ENCODE peak calls at places on chromosome 11, in four cellular contexts. G is K562, F is HCT116, M is H1. I is an unnamed sample.

GRCh38 chr11:9815486-9816136 is 151.7 kb downstream of the SWAP70 start:
- DNase-seq in G (no peak), F (no peak), M (no peak), I (no peak)

GRCh38 chr11:12088047-12088481 is 22.3 kb upstream of the MICAL2 start:
- DNase-seq in G (peak; percentile 78), F (no peak), M (no peak), I (peak; percentile 42)

GRCh38 chr11:13338437-13339069 is 61.0 kb downstream of the BMAL1 start:
- DNase-seq in G (peak; percentile 13), F (no peak), M (no peak), I (no peak)

GRCh38 chr11:101442171-101442570 is 141.6 kb downstream of the TRPC6 start:
- DNase-seq in G (no peak), F (no peak), M (no peak), I (no peak)

GRCh38 chr11:24636291-24636629 is 139.4 kb downstream of the LUZP2 start:
- DNase-seq in G (no peak), F (no peak), M (no peak), I (no peak)

GRCh38 chr11:86461892-86462291 is 87.2 kb downstream of the CCDC81 start:
- DNase-seq in G (no peak), F (no peak), M (no peak), I (no peak)

GRCh38 chr11:30426781-30427180 is 103.9 kb downstream of the ARL14EP start:
- DNase-seq in G (no peak), F (no peak), M (no peak), I (peak; percentile 24)

GRCh38 chr11:71150859-71151258 is 101.5 kb downstream of the SHANK2 start:
- DNase-seq in G (no peak), F (no peak), M (no peak), I (no peak)

GRCh38 chr11:83923961-83924360 is 637.8 kb upstream of the CCDC90B start:
- DNase-seq in G (no peak), F (no peak), M (no peak), I (no peak)

GRCh38 chr11:65742353-65742752 is 21.8 kb upstream of the RNASEH2C start:
- DNase-seq in G (no peak), F (no peak), M (no peak), I (no peak)

GRCh38 chr11:120079750-120080610 is 57.9 kb downstream of the TRIM29 start:
- DNase-seq in G (peak; percentile 21), F (no peak), M (no peak), I (no peak)

GRCh38 chr11:63998558-63999348 is 12.5 kb downstream of the OTUB1 start:
- DNase-seq in G (no peak), F (no peak), M (no peak), I (no peak)

DNA sequence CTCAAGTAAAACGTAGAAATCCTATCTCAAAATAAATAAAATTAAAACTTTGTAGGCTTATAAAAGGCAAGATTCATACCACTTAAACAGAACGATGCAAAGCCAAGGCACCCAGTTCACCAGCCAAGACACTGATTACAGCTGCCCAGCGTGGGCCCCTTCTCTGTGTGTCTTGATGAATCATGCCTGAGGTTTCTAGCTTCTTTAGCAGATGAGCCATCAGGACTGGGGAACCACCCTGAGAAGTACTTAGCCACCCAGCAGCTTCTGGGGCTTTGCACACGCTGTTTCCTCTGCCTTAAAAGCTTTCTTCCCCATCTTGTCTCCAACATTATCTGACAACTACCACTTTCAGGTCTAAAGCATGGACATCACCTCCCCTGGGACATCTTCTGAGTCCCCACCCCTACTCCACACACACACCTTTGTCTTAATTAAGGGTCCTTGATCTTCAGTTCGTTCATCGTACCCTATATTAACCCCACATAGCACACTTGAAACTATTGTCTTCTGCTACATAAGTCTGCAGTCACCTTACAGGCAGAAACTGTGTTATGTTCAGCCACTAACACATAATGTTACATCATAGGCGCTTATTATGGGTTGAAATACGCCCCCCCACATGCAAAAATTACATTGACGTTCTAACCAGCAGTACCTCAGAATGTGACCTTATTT is 8.7 kb upstream of the LAYN start:
- DNase-seq in G (no peak), F (peak; percentile 3), M (no peak), I (no peak)
- TF ChIP-seq JUND in G (no peak), F (no peak), M (no peak), I (no peak)

DNA sequence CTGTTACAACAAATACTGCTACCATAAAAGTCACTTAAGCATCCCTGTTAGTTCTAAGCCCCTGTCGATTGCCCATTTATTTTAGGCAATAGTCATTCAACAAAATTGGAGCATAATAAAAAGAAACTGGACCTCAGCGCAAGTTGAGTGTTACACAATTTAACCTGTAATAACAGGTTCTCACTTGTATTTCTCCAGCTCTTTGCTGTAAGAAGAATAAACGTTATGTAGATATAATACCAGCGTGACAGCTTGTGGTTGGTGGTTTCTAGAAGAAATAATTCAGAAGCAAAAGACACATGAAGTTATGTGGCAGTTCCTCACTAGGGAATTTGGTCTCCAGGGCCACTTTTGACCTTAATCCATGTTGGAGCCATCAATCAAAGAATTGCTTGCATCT is 129.8 kb upstream of the LDLRAD3 start:
- DNase-seq in G (no peak), F (no peak), M (no peak), I (no peak)
- TF ChIP-seq JUND in G (no peak), F (no peak), M (no peak), I (no peak)

GRCh38 chr11:2713721-2714462 is 14.1 kb upstream of the KCNQ1OT1 start:
- DNase-seq in G (no peak), F (no peak), M (no peak), I (no peak)

GRCh38 chr11:2713069-2713468 is 13.3 kb upstream of the KCNQ1OT1 start:
- DNase-seq in G (no peak), F (no peak), M (no peak), I (no peak)

GRCh38 chr11:2709429-2709828 is 9.6 kb upstream of the KCNQ1OT1 start:
- DNase-seq in G (no peak), F (no peak), M (no peak), I (no peak)

GRCh38 chr11:2708757-2709281 is 9.0 kb upstream of the KCNQ1OT1 start:
- DNase-seq in G (no peak), F (no peak), M (no peak), I (no peak)

DNA sequence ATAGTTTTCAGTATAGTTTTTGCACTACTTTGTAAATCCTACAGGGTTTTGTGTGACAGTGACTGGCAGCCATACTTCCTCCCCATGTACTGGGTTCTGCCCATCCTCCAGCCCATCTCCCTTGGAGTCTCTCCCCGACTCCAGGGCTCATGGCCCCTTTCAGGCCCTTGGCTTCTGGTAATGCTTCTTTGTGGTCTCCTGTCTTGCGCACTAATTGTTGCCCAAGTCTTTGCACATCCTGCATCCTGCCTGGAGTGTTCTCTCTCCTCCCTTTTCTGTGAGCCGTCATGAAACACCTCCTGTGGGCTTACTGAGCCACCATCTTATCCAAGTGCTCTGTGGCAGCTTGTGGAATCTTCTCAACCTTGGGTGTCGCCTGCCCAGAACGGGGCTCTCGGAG is 11.4 kb upstream of the KCNQ1OT1 start:
- DNase-seq in G (no peak), F (no peak), M (no peak), I (no peak)
- TF ChIP-seq JUND in G (no peak), F (no peak), M (no peak), I (no peak)

GRCh38 chr11:128462189-128462588 is 125.2 kb downstream of the ETS1 start:
- DNase-seq in G (no peak), F (no peak), M (no peak), I (no peak)
- TF ChIP-seq JUND in G (no peak), F (no peak), M (no peak), I (no peak)

I was measured in T47D.